ENCODE peak calls at places on chromosome 14, in nine cellular contexts. X, F, V, N, J, B, M, P and S are unnamed samples.

GRCh38 chr14:100844082-100844408 is 18.1 kb downstream of the MEG3 start:
- DNase-seq in X (no peak), F (no peak), V (no peak), N (no peak), J (no peak), B (no peak), M (no peak), P (no peak), S (no peak)

GRCh38 chr14:40838601-40839000 is 768.1 kb upstream of the LRFN5 start:
- DNase-seq in X (no peak), F (no peak), V (no peak), N (no peak), J (no peak), B (no peak), M (no peak), P (no peak), S (no peak)

GRCh38 chr14:28321475-28322244 is 444.9 kb upstream of the FOXG1 start:
- DNase-seq in X (no peak), F (no peak), V (no peak), N (no peak), J (peak), B (peak), M (no peak), P (no peak), S (no peak)

GRCh38 chr14:94932589-94932988 is 162.7 kb upstream of the GSC start:
- DNase-seq in X (no peak), F (no peak), V (no peak), N (no peak), J (no peak), B (no peak), M (no peak), P (no peak), S (no peak)

GRCh38 chr14:104349950-104350349 is 211.6 kb downstream of the KIF26A start:
- DNase-seq in X (no peak), F (peak), V (peak), N (no peak), J (no peak), B (no peak), M (peak), P (no peak), S (peak)

GRCh38 chr14:34372766-34373165 is 89.3 kb downstream of the SPTSSA start:
- DNase-seq in X (no peak), F (no peak), V (no peak), N (no peak), J (no peak), B (no peak), M (no peak), P (no peak), S (no peak)

GRCh38 chr14:91780452-91780851 is 48.6 kb upstream of the CATSPERB start:
- DNase-seq in X (no peak), F (no peak), V (no peak), N (no peak), J (peak), B (peak), M (no peak), P (no peak), S (no peak)

GRCh38 chr14:73467800-73468199 is 9.5 kb upstream of the NUMB start:
- DNase-seq in X (no peak), F (no peak), V (no peak), N (no peak), J (peak), B (no peak), M (no peak), P (no peak), S (no peak)

GRCh38 chr14:64556526-64556925 is 6.8 kb downstream of the PPP1R36 start:
- DNase-seq in X (no peak), F (no peak), V (no peak), N (no peak), J (peak), B (peak), M (no peak), P (no peak), S (no peak)

GRCh38 chr14:104436741-104437701 is 142.5 kb upstream of the C14orf180 start:
- DNase-seq in X (no peak), F (no peak), V (no peak), N (no peak), J (no peak), B (no peak), M (peak), P (peak), S (peak)

GRCh38 chr14:23138173-23138535 is 19.1 kb upstream of the CEBPE start:
- DNase-seq in X (no peak), F (no peak), V (no peak), N (no peak), J (no peak), B (no peak), M (no peak), P (no peak), S (no peak)